ENCODE peak calls at places on chromosomes 3 and 15, in eight cellular contexts. N, J, M, S, E, B, Z and L are unnamed samples.

GRCh38 chr15:28932361-28932760 is 46.6 kb downstream of the APBA2 start:
- DNase-seq in M (no peak), S (no peak), Z (no peak), B (no peak), J (no peak), N (no peak), E (no peak), L (no peak)

GRCh38 chr3:55588120-55588765 is 101.1 kb upstream of the WNT5A start:
- DNase-seq in S (no peak), Z (no peak), N (no peak), B (peak), E (no peak), J (no peak), M (no peak), L (no peak)

GRCh38 chr3:47578691-47579632 is at the start of gene CSPG5:
- DNase-seq in S (no peak), N (peak), B (peak), Z (no peak), E (no peak), J (no peak), M (peak), L (no peak)

GRCh38 chr3:12363397-12364195 is 74.7 kb downstream of the PPARG start:
- DNase-seq in M (no peak), B (no peak), N (no peak), J (no peak), S (no peak), Z (no peak), E (no peak), L (no peak)

GRCh38 chr3:170007031-170007663 is 30.6 kb upstream of the GPR160 start:
- DNase-seq in S (peak), J (no peak), B (no peak), Z (peak), N (no peak), M (no peak), E (peak), L (no peak)

GRCh38 chr3:152021951-152022461 is 148.6 kb downstream of the SUCNR1 start:
- DNase-seq in Z (peak), J (no peak), S (peak), E (peak), B (no peak), N (no peak), M (no peak), L (no peak)

GRCh38 chr3:146020969-146021368 is 140.0 kb downstream of the PLOD2 start:
- DNase-seq in E (no peak), N (no peak), Z (no peak), S (no peak), B (peak), J (no peak), M (no peak), L (no peak)

GRCh38 chr3:41249318-41249717 is 50.0 kb downstream of the CTNNB1 start:
- DNase-seq in E (no peak), J (no peak), M (no peak), S (no peak), B (no peak), N (no peak), Z (no peak), L (no peak)

DNA sequence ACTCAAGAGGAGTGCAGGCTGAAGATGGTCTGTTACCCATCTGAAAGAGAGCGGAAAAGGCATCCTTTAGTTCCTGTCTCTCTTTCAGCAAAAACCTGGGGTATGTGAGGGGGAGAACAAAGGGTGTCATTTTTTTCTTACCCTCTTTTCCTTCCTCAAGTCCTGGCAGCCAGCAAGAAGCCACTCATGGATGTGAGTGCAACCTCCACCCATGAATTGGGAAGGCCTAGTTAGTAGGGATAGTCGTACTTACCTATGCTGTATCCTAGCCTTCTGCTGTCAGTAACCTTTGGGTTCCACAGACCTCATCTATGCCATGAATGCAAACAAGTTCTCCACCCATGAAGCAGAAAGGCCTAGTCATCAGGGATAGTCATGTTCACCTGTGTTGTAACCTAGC is 472.8 kb downstream of the ZIC1 start:
- DNase-seq in J (no peak), E (peak), B (peak), N (no peak), S (no peak), Z (no peak), M (no peak), L (no peak)
- H3K4me3 ChIP-seq in J (no peak), E (no peak), B (no peak), N (no peak), S (no peak), Z (no peak), M (no peak), L (no peak)

GRCh38 chr3:159829056-159829995 is 159.3 kb upstream of the IL12A start:
- DNase-seq in M (peak), B (no peak), J (no peak), N (peak), E (peak), S (peak), Z (no peak), L (no peak)

GRCh38 chr3:159831466-159831865 is 157.2 kb upstream of the IL12A start:
- DNase-seq in Z (no peak), N (no peak), S (no peak), E (no peak), M (no peak), J (no peak), B (no peak), L (no peak)

GRCh38 chr3:159830523-159831151 is 158.0 kb upstream of the IL12A start:
- DNase-seq in N (no peak), M (no peak), B (no peak), S (no peak), E (peak), J (no peak), Z (no peak), L (no peak)

GRCh38 chr3:159835126-159835525 is 153.5 kb upstream of the IL12A start:
- DNase-seq in J (no peak), S (no peak), E (no peak), N (no peak), M (no peak), Z (no peak), B (no peak), L (no peak)

GRCh38 chr3:159832024-159832423 is 156.6 kb upstream of the IL12A start:
- DNase-seq in N (no peak), J (no peak), S (no peak), M (no peak), Z (peak), E (no peak), B (no peak), L (no peak)
- H3K4me3 ChIP-seq in N (no peak), J (no peak), S (no peak), M (no peak), Z (no peak), E (no peak), B (no peak), L (no peak)

DNA sequence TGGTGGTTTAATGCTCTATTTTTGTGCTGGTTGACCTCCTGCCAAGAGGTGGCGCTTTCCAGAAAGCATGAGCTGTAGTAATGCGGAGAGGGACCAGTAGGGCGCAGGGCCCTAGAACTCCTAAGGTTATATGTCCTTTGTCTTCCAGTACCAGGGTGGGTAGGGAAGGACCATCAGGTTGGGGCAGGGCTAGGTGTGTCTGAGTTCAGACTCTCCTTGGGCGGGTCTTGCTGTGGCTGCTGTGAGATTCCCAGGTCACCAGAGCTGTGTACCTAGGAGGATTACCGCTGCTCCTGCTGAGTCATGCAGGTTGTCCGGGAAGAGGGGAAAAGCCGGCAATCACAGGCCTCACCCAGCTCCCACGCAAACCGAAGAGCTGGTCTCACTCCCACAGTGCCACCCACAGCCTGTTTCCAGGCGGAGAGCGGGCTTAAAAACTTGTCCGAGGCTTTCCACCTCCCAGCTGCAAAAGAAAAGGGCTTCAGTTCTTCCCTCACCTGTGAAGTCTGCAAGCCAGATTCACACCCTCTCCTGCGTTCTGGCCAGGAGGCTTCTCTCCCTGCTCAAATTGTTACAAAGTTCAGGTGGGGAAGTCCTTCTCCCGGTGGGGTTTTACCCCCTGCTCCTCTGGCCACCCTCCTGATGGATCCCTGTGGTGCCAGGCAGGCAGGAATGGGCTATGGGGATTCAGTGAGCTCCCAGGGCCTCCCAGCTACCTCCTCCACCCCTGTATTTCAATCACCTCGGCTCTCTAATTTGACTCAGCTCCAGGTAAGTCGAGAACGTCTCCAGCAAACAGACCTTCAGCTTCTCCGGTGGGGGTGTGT is 37.7 kb upstream of the BCHE start:
- DNase-seq in M (no peak), Z (no peak), B (peak), J (no peak), S (no peak), N (no peak), E (no peak), L (no peak)
- H3K4me3 ChIP-seq in M (no peak), Z (no peak), B (no peak), J (no peak), S (no peak), N (no peak), E (no peak), L (no peak)

GRCh38 chr15:71114887-71115566 is at the start of gene THSD4:
- DNase-seq in N (peak), B (peak), S (no peak), M (peak), J (no peak), Z (no peak), E (peak), L (no peak)
- H3K4me3 ChIP-seq in N (peak), B (peak), S (peak), M (peak), J (peak), Z (peak), E (peak), L (peak)

DNA sequence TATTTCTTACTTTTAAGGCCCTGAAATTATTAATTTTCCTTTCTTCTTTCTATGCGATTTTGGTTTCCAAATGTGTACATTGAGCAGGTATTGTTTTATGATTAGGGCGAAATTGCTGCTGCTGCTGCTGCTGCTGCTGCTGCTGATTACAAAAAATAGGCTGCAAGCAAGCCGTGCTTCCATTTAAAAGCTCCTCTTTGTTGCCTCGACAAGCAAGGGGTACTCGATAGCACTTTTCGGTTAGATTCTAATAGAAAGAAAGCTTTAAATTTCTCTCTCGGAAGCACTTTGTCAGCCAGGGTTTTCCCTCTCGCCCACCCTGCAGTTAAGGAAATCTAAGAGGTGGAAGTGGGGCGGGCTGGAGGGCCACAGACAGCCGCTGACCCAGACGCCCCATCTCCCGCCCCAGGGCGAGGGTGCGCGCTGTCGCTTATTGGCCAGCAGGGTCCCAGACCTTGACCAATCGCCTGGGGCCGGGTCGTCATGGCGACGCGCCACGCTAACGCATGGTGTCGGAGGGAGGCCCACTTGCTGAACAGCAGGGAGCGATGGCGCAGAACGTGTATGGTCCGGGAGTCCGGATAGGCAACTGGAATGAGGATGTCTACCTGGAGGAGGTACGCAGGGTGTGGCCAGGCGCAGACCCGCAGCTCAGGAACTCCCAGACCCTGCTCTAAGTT is at the start of gene CFAP161:
- DNase-seq in M (peak), N (peak), E (peak), J (peak), B (peak), Z (no peak), S (no peak), L (no peak)
- H3K4me3 ChIP-seq in M (peak), N (peak), E (peak), J (peak), B (peak), Z (no peak), S (peak), L (peak)